ENCODE peak calls at places on chromosomes 11 and 22, in seven cellular contexts. X is uterus; M is neural progenitor cell; Z is Peyer's patch; T is CD4-positive, CD25-positive, alpha-beta regulatory T cell; R is heart left ventricle; Y is mammary epithelial cell. L is an unnamed sample. For H3K4me1, the result is how much of the 10 kb centered on the place peaks cover.

GRCh38 chr11:83918471-83918870 is 632.3 kb upstream of the CCDC90B start:
- DNase-seq in T (no peak), X (peak), M (no peak), Z (no peak), R (peak), Y (no peak), L (no peak)

GRCh38 chr22:36368359-36368983 is 19.3 kb downstream of the MYH9 start:
- DNase-seq in T (no peak), Z (no peak), R (no peak), Y (peak), M (peak), X (no peak), L (no peak)

GRCh38 chr11:46382644-46383403 is 1.4 kb downstream of the MDK start:
- DNase-seq in Y (no peak), M (peak), T (no peak), X (no peak), R (no peak), Z (no peak), L (no peak)

GRCh38 chr11:3781423-3781822 is 15.9 kb downstream of the NUP98 start:
- DNase-seq in T (no peak), X (no peak), Z (no peak), M (no peak), R (no peak), Y (peak), L (no peak)

GRCh38 chr11:108966978-108967377 is 302.1 kb downstream of the DDX10 start:
- DNase-seq in X (no peak), M (no peak), Z (no peak), Y (no peak), R (no peak), T (no peak), L (no peak)

GRCh38 chr11:36071917-36072500 is 128.1 kb downstream of the LDLRAD3 start:
- DNase-seq in R (no peak), T (no peak), X (no peak), Y (no peak), M (no peak), Z (no peak), L (no peak)

GRCh38 chr22:35900483-35901168 is 128.0 kb downstream of the RBFOX2 start:
- DNase-seq in R (no peak), T (peak), X (no peak), Z (no peak), M (no peak), Y (peak), L (no peak)

GRCh38 chr22:26502688-26503561 is 9.3 kb downstream of the TFIP11 start:
- DNase-seq in Y (peak), Z (no peak), M (peak), T (peak), X (no peak), R (peak), L (no peak)

DNA sequence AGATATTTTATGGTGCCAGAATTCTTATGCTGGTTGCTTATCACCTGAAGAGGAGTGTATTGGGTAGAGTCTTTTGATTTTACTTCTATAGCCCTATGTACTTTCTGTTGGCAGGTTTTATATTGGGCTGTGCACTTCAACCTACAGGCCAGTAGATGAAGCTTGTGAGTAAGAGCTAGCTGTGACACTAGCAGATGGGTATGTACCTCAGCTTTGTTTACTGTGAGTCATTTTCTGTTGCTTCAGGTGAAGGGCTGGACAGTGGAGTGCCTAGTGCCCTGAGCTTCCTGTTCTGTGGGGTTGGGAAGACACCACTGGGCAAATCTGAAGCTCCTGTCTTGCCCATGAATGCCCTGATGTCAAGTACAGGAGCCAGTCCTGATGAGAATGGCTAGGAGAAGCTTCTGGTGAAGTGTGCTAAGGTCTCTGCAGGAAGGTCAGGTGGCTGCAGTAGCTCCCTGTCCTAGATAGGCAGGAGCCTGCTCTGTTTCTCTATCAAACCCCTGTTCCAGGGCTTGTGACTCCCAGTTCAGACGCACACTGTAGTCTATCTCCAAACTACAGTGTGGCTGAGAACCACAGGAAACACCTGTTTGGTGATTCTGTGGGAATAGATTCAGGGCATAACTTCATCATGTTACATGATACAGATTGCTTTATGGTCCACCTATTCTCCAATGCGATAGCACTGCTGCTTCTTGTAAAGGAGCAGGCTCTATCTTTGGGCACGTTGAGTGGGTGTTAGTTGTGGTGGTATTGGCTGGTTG is 755.7 kb downstream of the KCNA4 start:
- DNase-seq in R (no peak), M (no peak), T (no peak), X (no peak), Z (no peak), Y (peak), L (no peak)
- H3K4me3 ChIP-seq in R (no peak), M (no peak), T (no peak), X (no peak), Z (no peak), Y (no peak), L (no peak)

DNA sequence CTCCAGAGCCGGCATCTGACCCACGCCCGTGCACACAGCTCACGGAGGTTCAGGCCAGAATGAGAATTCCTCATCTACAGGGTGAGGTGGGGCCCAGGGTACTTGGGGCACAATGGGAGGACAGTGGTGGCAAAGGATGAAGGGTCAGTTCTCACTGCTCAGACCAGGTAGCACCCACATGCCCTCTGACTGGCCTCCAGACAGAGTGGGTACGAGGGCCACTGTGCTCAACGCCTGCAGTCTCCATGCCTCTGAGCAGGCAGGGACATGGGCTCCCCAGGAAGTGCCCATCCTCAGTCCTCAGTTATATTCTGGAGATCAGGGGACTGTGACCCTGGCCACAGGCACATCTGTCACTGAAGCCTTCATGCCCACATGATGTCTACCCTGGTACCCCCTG is 13.0 kb upstream of the CDC42BPG start:
- DNase-seq in Z (no peak), R (no peak), Y (no peak), M (no peak), T (no peak), X (no peak), L (no peak)
- H3K27ac ChIP-seq in Z (peak), R (peak), Y (no peak), M (no peak), T (peak), X (peak), L (peak)

GRCh38 chr11:122126024-122126678 is 10.1 kb upstream of the BLID start:
- DNase-seq in Y (no peak), R (no peak), Z (no peak), X (no peak), M (no peak), T (no peak), L (no peak)
- H3K4me1 ChIP-seq in Y (under half), R (under half), Z (under half), X (under half), M (under half), T (under half), L (under half)

GRCh38 chr22:46058591-46059519 is 81.9 kb upstream of the WNT7B start:
- DNase-seq in X (peak), T (no peak), R (no peak), M (no peak), Z (peak), Y (peak), L (peak)

GRCh38 chr22:46056169-46057041 is 79.4 kb upstream of the WNT7B start:
- DNase-seq in M (no peak), R (peak), Y (peak), X (peak), Z (peak), T (no peak), L (peak)

GRCh38 chr22:46055851-46056168 is 78.8 kb upstream of the WNT7B start:
- DNase-seq in M (no peak), Z (no peak), X (no peak), Y (no peak), R (peak), T (no peak), L (no peak)

GRCh38 chr22:46057762-46058420 is 80.9 kb upstream of the WNT7B start:
- DNase-seq in R (peak), Y (peak), Z (peak), T (peak), X (peak), M (no peak), L (peak)

DNA sequence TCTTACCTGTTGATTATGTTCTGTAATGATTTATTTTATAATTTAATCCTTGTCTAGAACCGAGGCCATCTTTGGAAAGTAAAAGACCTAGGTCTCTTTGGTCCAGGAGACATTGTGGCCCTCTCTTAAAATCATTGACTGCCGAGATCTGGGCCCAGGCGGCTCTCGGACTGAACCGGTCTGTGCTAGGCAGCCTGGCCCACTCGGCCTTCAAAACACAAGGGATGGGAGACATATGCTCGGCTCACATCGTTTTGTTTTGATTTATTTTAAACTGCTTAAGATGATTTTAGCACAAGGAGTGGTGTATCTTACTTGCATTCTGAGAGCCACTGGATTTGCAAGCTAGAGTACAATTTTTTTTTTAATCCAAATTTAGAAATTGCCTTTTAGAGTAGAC is 80.2 kb upstream of the WNT7B start:
- DNase-seq in Y (peak), Z (peak), R (no peak), T (no peak), X (peak), M (no peak), L (peak)
- H3K4me3 ChIP-seq in Y (peak), Z (peak), R (peak), T (peak), X (peak), M (no peak), L (peak)

GRCh38 chr11:62104816-62105610 is 18.8 kb upstream of the INCENP start:
- DNase-seq in Y (no peak), T (no peak), M (no peak), X (peak), R (no peak), Z (no peak), L (no peak)
- H3K27ac ChIP-seq in Y (no peak), T (peak), M (no peak), X (peak), R (peak), Z (peak), L (peak)

DNA sequence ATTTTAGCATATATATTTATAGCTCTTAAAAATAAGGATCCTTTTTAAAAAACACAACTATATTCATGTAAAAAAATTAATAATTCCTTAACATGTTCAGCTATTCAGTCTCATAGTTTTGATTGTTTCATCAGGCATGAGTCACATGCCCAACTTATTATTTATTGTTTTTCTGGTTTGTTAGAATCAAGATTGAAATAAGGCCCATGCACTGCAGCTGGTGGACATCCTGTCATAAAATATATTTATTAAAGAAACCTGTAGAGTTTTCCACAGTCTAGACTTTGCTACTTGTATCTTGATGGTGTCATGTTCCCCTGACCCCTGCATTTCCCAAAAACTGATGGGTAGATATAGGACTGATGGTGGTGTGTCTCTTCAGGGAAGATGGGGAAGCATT is 77.4 kb downstream of the PARVA start:
- DNase-seq in Y (peak), X (no peak), T (no peak), M (no peak), R (no peak), Z (no peak), L (no peak)
- H3K4me1 ChIP-seq in Y (under half), X (under half), T (under half), M (under half), R (half or more), Z (under half), L (under half)

L was measured in lower lobe of right lung.